ENCODE peak calls at places on chromosome 12, in eight cellular contexts. F, Z, P, J, Y, W, S and G are unnamed samples.

GRCh38 chr12:72282721-72283120 is 10.6 kb downstream of the TRHDE start:
- DNase-seq in S (no peak), P (no peak), J (no peak), Z (no peak), Y (no peak), W (no peak), F (no peak), G (no peak)

GRCh38 chr12:42588981-42589464 is 523 bp downstream of the PRICKLE1 start:
- DNase-seq in F (no peak), Z (peak), P (peak), W (no peak), J (peak), S (peak), Y (peak), G (peak)

GRCh38 chr12:1691123-1692007 is 495 bp downstream of the ADIPOR2 start:
- DNase-seq in S (peak), W (no peak), Z (no peak), Y (no peak), P (peak), J (peak), F (no peak), G (peak)

GRCh38 chr12:49539406-49540228 is 787 bp downstream of the KCNH3 start:
- DNase-seq in Z (no peak), Y (peak), F (no peak), J (no peak), W (no peak), S (no peak), P (peak), G (no peak)

GRCh38 chr12:84911331-84912190 is 1.0 kb downstream of the SLC6A15 start:
- DNase-seq in P (peak), Y (no peak), W (no peak), J (peak), S (peak), Z (peak), F (no peak), G (peak)

GRCh38 chr12:26493656-26494055 is 298.3 kb downstream of the SSPN start:
- DNase-seq in Y (no peak), F (no peak), W (peak), J (no peak), P (no peak), Z (no peak), S (no peak), G (no peak)

GRCh38 chr12:113875681-113876080 is 90.4 kb downstream of the RBM19 start:
- DNase-seq in Y (no peak), F (no peak), J (no peak), W (no peak), P (no peak), Z (no peak), S (no peak), G (no peak)

GRCh38 chr12:2481951-2482350 is 312.8 kb upstream of the FKBP4 start:
- DNase-seq in J (no peak), W (no peak), S (no peak), Z (no peak), Y (no peak), P (no peak), F (no peak), G (no peak)

GRCh38 chr12:47946413-47947107 is 16.8 kb upstream of the TMEM106C start:
- DNase-seq in W (no peak), F (no peak), J (no peak), S (no peak), P (no peak), Z (no peak), Y (no peak), G (no peak)

GRCh38 chr12:132178314-132178713 is 34.1 kb downstream of the NOC4L start:
- DNase-seq in Z (no peak), F (no peak), P (no peak), W (no peak), J (no peak), S (no peak), Y (no peak), G (peak)

GRCh38 chr12:3223601-3224529 is 146.7 kb downstream of the TSPAN9 start:
- DNase-seq in Z (no peak), W (no peak), S (no peak), J (no peak), Y (no peak), P (no peak), F (no peak), G (no peak)

GRCh38 chr12:29971431-29971830 is 187.7 kb upstream of the TMTC1 start:
- DNase-seq in F (no peak), Y (no peak), S (no peak), J (no peak), P (no peak), Z (no peak), W (no peak), G (no peak)

GRCh38 chr12:6326316-6326959 is 15.4 kb downstream of the TNFRSF1A start:
- DNase-seq in Y (no peak), W (no peak), P (peak), Z (peak), J (peak), F (no peak), S (peak), G (peak)

GRCh38 chr12:54376596-54377468 is 7.7 kb downstream of the ZNF385A start:
- DNase-seq in S (no peak), Y (no peak), P (no peak), Z (peak), W (no peak), J (no peak), F (no peak), G (no peak)

GRCh38 chr12:112375105-112375504 is 7.1 kb downstream of the HECTD4 start:
- DNase-seq in Z (no peak), Y (no peak), W (no peak), J (no peak), P (no peak), S (no peak), F (no peak), G (no peak)

GRCh38 chr12:111458773-111459172 is 53.0 kb downstream of the SH2B3 start:
- DNase-seq in W (no peak), S (no peak), Y (no peak), Z (no peak), P (no peak), J (no peak), F (no peak), G (no peak)

GRCh38 chr12:106651552-106651951 is 68.7 kb downstream of the RFX4 start:
- DNase-seq in J (no peak), P (no peak), W (no peak), Z (no peak), Y (no peak), S (no peak), F (no peak), G (no peak)

GRCh38 chr12:24776856-24777255 is 172.0 kb downstream of the BCAT1 start:
- DNase-seq in S (no peak), F (no peak), Y (no peak), P (no peak), J (no peak), W (no peak), Z (no peak), G (no peak)

GRCh38 chr12:30754383-30754749 is 385 bp downstream of the CAPRIN2 start:
- DNase-seq in P (no peak), W (no peak), J (no peak), Y (no peak), Z (no peak), S (no peak), F (peak), G (peak)

GRCh38 chr12:99977550-99977949 is 7.2 kb downstream of the ANKS1B start:
- DNase-seq in P (no peak), Z (no peak), Y (no peak), F (no peak), W (no peak), S (no peak), J (no peak), G (no peak)

GRCh38 chr12:29552324-29552927 is 54.9 kb upstream of the OVCH1 start:
- DNase-seq in F (no peak), Z (peak), P (peak), W (peak), J (peak), Y (no peak), S (peak), G (peak)

GRCh38 chr12:84507914-84508313 is 404.7 kb downstream of the SLC6A15 start:
- DNase-seq in F (no peak), J (peak), S (no peak), P (no peak), Z (no peak), W (no peak), Y (no peak), G (no peak)

GRCh38 chr12:110704750-110705149 is 15.8 kb upstream of the HVCN1 start:
- DNase-seq in S (no peak), Z (no peak), F (no peak), W (peak), Y (no peak), P (no peak), J (no peak), G (peak)

GRCh38 chr12:82708507-82708906 is 21.8 kb downstream of the TMTC2 start:
- DNase-seq in Z (peak), S (peak), Y (no peak), P (no peak), W (no peak), J (peak), F (no peak), G (no peak)

GRCh38 chr12:82325540-82326336 is 32.4 kb downstream of the CCDC59 start:
- DNase-seq in F (no peak), Z (no peak), S (no peak), Y (no peak), W (no peak), P (no peak), J (no peak), G (no peak)

GRCh38 chr12:117393656-117394055 is 32.2 kb upstream of the NOS1 start:
- DNase-seq in P (no peak), F (no peak), Z (no peak), Y (no peak), S (no peak), W (no peak), J (no peak), G (no peak)

GRCh38 chr12:105814283-105814682 is 324.5 kb downstream of the NUAK1 start:
- DNase-seq in P (no peak), J (no peak), Y (no peak), F (no peak), Z (no peak), W (no peak), S (no peak), G (no peak)

GRCh38 chr12:107402041-107403022 is 283.3 kb upstream of the PWP1 start:
- DNase-seq in J (peak), P (peak), F (no peak), Z (no peak), W (peak), S (peak), Y (no peak), G (peak)

GRCh38 chr12:114451657-114452056 is 45.7 kb upstream of the TBX5 start:
- DNase-seq in P (no peak), S (no peak), J (no peak), Z (no peak), Y (no peak), W (no peak), F (no peak), G (no peak)

GRCh38 chr12:47231456-47231855 is 151.7 kb upstream of the AMIGO2 start:
- DNase-seq in W (no peak), F (no peak), S (no peak), J (no peak), Z (no peak), P (no peak), Y (no peak), G (no peak)

GRCh38 chr12:62133440-62133839 is 126.8 kb upstream of the USP15 start:
- DNase-seq in P (no peak), F (no peak), W (no peak), J (no peak), Y (no peak), S (no peak), Z (no peak), G (no peak)

GRCh38 chr12:16361142-16361783 is 13.8 kb downstream of the MGST1 start:
- DNase-seq in Z (no peak), P (no peak), J (no peak), W (no peak), S (no peak), F (no peak), Y (no peak), G (no peak)

GRCh38 chr12:56947633-56948535 is 9.5 kb downstream of the RDH16 start:
- DNase-seq in P (no peak), Z (no peak), Y (peak), W (peak), S (no peak), F (no peak), J (no peak), G (peak)

GRCh38 chr12:19654630-19655384 is 215.5 kb downstream of the AEBP2 start:
- DNase-seq in F (no peak), S (no peak), J (no peak), Y (no peak), P (no peak), Z (no peak), W (no peak), G (no peak)

GRCh38 chr12:56633465-56634241 is 3.5 kb upstream of the BAZ2A start:
- DNase-seq in Z (no peak), W (no peak), Y (no peak), P (no peak), J (no peak), S (no peak), F (no peak), G (peak)

GRCh38 chr12:58745348-58746125 is 174.8 kb downstream of the LRIG3 start:
- DNase-seq in W (no peak), Z (no peak), J (no peak), P (no peak), Y (no peak), F (no peak), S (no peak), G (no peak)

GRCh38 chr12:76698316-76698715 is 65.6 kb upstream of the ZDHHC17 start:
- DNase-seq in Y (no peak), W (no peak), S (no peak), F (no peak), Z (no peak), J (no peak), P (no peak), G (no peak)

GRCh38 chr12:120532701-120533238 is 1.4 kb upstream of the RNF10 start:
- DNase-seq in Z (no peak), W (no peak), P (peak), F (no peak), S (no peak), Y (no peak), J (no peak), G (peak)

DNA sequence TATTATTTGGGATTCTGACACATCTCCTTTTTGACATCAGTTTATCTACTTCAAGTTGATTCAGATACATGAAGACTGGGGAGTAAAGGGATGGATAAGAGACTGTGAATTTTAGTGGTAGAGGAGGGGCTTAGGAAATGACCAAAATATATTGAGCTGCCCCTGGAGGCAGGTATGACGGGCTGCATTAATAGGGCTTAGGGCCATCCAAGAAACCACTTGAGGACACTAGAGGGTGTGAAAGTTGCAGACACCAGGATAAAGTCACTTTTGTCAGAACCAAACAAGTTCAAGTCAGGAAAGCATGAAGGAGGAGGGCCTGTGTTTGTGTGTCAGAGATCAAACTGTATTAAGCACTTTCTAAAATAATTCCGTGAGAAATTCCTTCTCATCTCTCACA is 137.1 kb downstream of the SLC38A1 start:
- DNase-seq in Y (no peak), S (no peak), F (no peak), P (no peak), J (no peak), W (peak), Z (no peak), G (no peak)
- TF ChIP-seq CTCF in Y (no peak), S (no peak), F (no peak), P (peak), J (peak), W (peak), Z (no peak), G (no peak)

DNA sequence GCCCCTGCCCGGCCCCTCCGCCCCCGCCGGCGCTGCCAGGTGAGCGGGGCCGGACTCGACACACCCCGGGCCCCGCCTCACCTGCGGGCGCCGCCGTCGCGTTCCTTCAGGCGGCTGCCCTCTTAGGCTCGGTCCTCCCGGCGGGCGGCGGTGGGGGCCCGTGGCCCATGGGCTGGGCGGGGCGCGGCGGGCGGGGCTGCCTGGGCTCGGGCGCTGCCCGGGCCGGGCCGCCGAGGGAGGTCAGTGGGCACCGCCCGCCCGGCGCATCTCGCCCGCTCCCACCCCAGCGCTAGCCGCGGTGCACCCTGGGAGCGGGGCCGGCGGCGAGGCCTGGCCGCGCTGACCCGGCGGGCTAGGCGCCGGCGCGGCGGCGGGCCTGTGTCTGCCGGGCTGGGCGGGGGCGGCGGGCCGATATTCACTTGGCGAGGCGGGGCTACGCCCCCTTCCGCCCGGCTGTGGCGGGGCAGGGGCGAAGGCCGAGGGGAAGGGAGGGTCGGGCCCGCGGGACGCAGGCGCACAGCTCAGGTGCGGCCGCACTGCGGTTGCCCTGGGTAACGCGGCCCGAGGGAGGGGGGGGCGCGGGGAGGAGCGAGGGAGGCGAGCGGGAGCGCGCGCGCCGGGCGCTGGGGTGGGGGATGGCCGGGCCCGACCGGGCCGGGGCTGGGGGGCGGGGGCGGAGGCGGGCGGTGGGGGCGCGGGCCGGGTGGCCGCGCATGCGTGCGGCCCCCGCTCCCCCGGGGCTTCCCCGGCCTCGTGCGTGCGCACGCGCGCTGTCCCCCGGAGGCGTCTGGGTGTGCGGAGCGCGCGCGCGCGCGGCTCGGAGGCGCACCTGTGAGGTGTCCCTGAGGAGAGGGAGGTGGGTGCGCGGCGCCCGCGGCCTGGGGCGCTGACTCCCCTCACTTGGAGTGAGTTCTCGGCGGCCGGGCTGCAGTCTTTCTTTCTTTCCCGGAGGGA is at the start of the genes CCDC92 and ZNF664:
- DNase-seq in F (peak), W (peak), P (peak), Z (peak), Y (peak), J (peak), S (peak), G (peak)
- TF ChIP-seq CTCF in F (no peak), W (no peak), P (peak), Z (peak), Y (no peak), J (peak), S (no peak), G (no peak)

DNA sequence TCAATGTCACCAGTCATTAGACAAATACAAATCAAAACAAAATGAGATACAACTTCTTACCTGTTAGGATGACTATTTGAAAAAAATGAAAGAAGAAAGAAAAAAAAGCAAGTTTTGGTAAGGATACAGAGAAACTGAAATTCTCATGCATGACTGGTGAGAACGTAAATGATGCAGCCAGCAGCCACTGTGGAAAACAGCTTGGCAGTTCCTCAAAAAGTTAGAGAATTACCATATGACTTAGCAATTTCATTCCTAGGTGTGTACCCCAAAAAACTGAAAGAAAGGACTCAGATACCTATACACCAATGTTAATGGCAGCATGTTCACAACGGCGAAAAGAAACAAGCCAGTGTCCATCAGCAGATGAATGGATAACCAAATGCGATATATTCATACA is 26.6 kb downstream of the NINJ2 start:
- DNase-seq in Z (no peak), P (no peak), J (no peak), Y (no peak), S (no peak), W (no peak), F (no peak), G (no peak)
- TF ChIP-seq CTCF in Z (no peak), P (no peak), J (no peak), Y (no peak), S (no peak), W (no peak), F (no peak), G (no peak)

GRCh38 chr12:103840399-103840880 is 594 bp downstream of the NT5DC3 start:
- DNase-seq in P (peak), Z (peak), S (peak), J (no peak), W (no peak), Y (peak), F (no peak), G (peak)

GRCh38 chr12:103841690-103842584 is 903 bp upstream of the NT5DC3 start:
- DNase-seq in W (peak), S (peak), Y (no peak), Z (peak), P (no peak), J (peak), F (no peak), G (peak)

GRCh38 chr12:103839103-103839502 is 1.9 kb downstream of the NT5DC3 start:
- DNase-seq in Z (no peak), Y (no peak), P (no peak), W (no peak), J (no peak), F (no peak), S (no peak), G (no peak)

GRCh38 chr12:103839893-103840292 is 1.1 kb downstream of the NT5DC3 start:
- DNase-seq in S (no peak), P (peak), J (no peak), W (no peak), Z (no peak), Y (no peak), F (no peak), G (no peak)

GRCh38 chr12:103840881-103841689 is at the start of gene NT5DC3:
- DNase-seq in P (peak), F (peak), Z (peak), W (peak), S (peak), Y (peak), J (peak), G (peak)
- TF ChIP-seq CTCF in P (peak), F (no peak), Z (peak), W (no peak), S (no peak), Y (no peak), J (no peak), G (no peak)

GRCh38 chr12:27807063-27807703 is 27.1 kb upstream of the MANSC4 start:
- DNase-seq in W (no peak), F (no peak), S (no peak), P (no peak), Y (no peak), Z (no peak), J (no peak), G (peak)
- TF ChIP-seq CTCF in W (peak), F (no peak), S (no peak), P (no peak), Y (no peak), Z (no peak), J (peak), G (no peak)